ENCODE peak calls at places on chromosomes 11 and 22, in seven cellular contexts. One of them, this sample, is unnamed.

GRCh38 chr11:130979386-130979972 is 63.2 kb upstream of the SNX19 start:
- DNase-seq in cardiac muscle cell: peak
- DNase-seq in PC-3: peak
- DNase-seq in H1: no peak
- DNase-seq in left lung: no peak
- DNase-seq in ovary: no peak
- DNase-seq in GM06990: no peak
- DNase-seq in this sample: no peak

GRCh38 chr11:66950113-66950535 is 8.1 kb downstream of the PC start:
- DNase-seq in GM06990: no peak
- DNase-seq in ovary: no peak
- DNase-seq in cardiac muscle cell: peak
- DNase-seq in PC-3: peak
- DNase-seq in H1: no peak
- DNase-seq in left lung: no peak
- DNase-seq in this sample: peak

GRCh38 chr11:14184548-14184947 is 174.4 kb downstream of the RRAS2 start:
- DNase-seq in H1: no peak
- DNase-seq in GM06990: no peak
- DNase-seq in left lung: no peak
- DNase-seq in cardiac muscle cell: no peak
- DNase-seq in ovary: no peak
- DNase-seq in PC-3: no peak
- DNase-seq in this sample: no peak

GRCh38 chr22:29152381-29153138 is 53.1 kb upstream of the EMID1 start:
- DNase-seq in left lung: peak
- DNase-seq in GM06990: no peak
- DNase-seq in PC-3: no peak
- DNase-seq in H1: no peak
- DNase-seq in ovary: peak
- DNase-seq in cardiac muscle cell: peak
- DNase-seq in this sample: no peak

GRCh38 chr22:32331918-32332725 is 25.5 kb upstream of the RFPL3 start:
- DNase-seq in GM06990: no peak
- DNase-seq in left lung: no peak
- DNase-seq in ovary: no peak
- DNase-seq in H1: peak
- DNase-seq in PC-3: no peak
- DNase-seq in cardiac muscle cell: no peak
- DNase-seq in this sample: no peak

GRCh38 chr11:128594246-128594645 is 6.9 kb upstream of the ETS1 start:
- DNase-seq in GM06990: no peak
- DNase-seq in PC-3: no peak
- DNase-seq in cardiac muscle cell: no peak
- DNase-seq in ovary: no peak
- DNase-seq in H1: no peak
- DNase-seq in left lung: no peak
- DNase-seq in this sample: no peak

GRCh38 chr11:96241351-96241841 is 101.6 kb downstream of the MAML2 start:
- DNase-seq in GM06990: no peak
- DNase-seq in cardiac muscle cell: no peak
- DNase-seq in H1: no peak
- DNase-seq in PC-3: no peak
- DNase-seq in ovary: no peak
- DNase-seq in left lung: no peak
- DNase-seq in this sample: no peak

GRCh38 chr11:66044757-66045156 is 4.2 kb downstream of the GAL3ST3 start:
- DNase-seq in GM06990: no peak
- DNase-seq in ovary: no peak
- DNase-seq in left lung: no peak
- DNase-seq in cardiac muscle cell: no peak
- DNase-seq in H1: no peak
- DNase-seq in PC-3: no peak
- DNase-seq in this sample: no peak

GRCh38 chr11:121070951-121071350 is 30.1 kb upstream of the TECTA start:
- DNase-seq in ovary: no peak
- DNase-seq in PC-3: no peak
- DNase-seq in H1: no peak
- DNase-seq in cardiac muscle cell: no peak
- DNase-seq in GM06990: no peak
- DNase-seq in left lung: no peak
- DNase-seq in this sample: no peak

GRCh38 chr11:48020092-48020755 is 39.9 kb downstream of the PTPRJ start:
- DNase-seq in ovary: no peak
- DNase-seq in H1: no peak
- DNase-seq in GM06990: peak
- DNase-seq in left lung: no peak
- DNase-seq in PC-3: no peak
- DNase-seq in cardiac muscle cell: peak
- DNase-seq in this sample: peak

GRCh38 chr11:124793466-124794278 is 6.5 kb downstream of the MSANTD2 start:
- DNase-seq in left lung: no peak
- DNase-seq in PC-3: peak
- DNase-seq in H1: no peak
- DNase-seq in GM06990: peak
- DNase-seq in ovary: no peak
- DNase-seq in cardiac muscle cell: peak
- DNase-seq in this sample: peak

GRCh38 chr22:35742342-35743100 is 24.8 kb downstream of the APOL5 start:
- DNase-seq in PC-3: peak
- DNase-seq in cardiac muscle cell: peak
- DNase-seq in left lung: no peak
- DNase-seq in ovary: no peak
- DNase-seq in H1: no peak
- DNase-seq in GM06990: no peak
- DNase-seq in this sample: no peak

GRCh38 chr11:14454861-14455632 is 44.6 kb downstream of the COPB1 start:
- DNase-seq in left lung: no peak
- DNase-seq in GM06990: no peak
- DNase-seq in H1: peak
- DNase-seq in PC-3: peak
- DNase-seq in cardiac muscle cell: peak
- DNase-seq in ovary: no peak
- DNase-seq in this sample: peak

GRCh38 chr11:35389897-35390462 is 29.4 kb downstream of the SLC1A2 start:
- DNase-seq in cardiac muscle cell: no peak
- DNase-seq in left lung: no peak
- DNase-seq in H1: no peak
- DNase-seq in ovary: no peak
- DNase-seq in PC-3: peak
- DNase-seq in GM06990: peak
- DNase-seq in this sample: peak

GRCh38 chr11:43736502-43737193 is 56.1 kb downstream of the HSD17B12 start:
- DNase-seq in ovary: no peak
- DNase-seq in H1: no peak
- DNase-seq in cardiac muscle cell: peak
- DNase-seq in PC-3: peak
- DNase-seq in left lung: no peak
- DNase-seq in GM06990: no peak
- DNase-seq in this sample: no peak

GRCh38 chr11:114909866-114910265 is 231.5 kb downstream of the NXPE2 start:
- DNase-seq in ovary: no peak
- DNase-seq in GM06990: no peak
- DNase-seq in PC-3: no peak
- DNase-seq in H1: peak
- DNase-seq in left lung: no peak
- DNase-seq in cardiac muscle cell: no peak
- DNase-seq in this sample: no peak

GRCh38 chr11:73402834-73403185 is 26.6 kb downstream of the RELT start:
- DNase-seq in GM06990: no peak
- DNase-seq in cardiac muscle cell: no peak
- DNase-seq in PC-3: peak
- DNase-seq in ovary: no peak
- DNase-seq in H1: peak
- DNase-seq in left lung: no peak
- DNase-seq in this sample: peak

GRCh38 chr11:132886335-132886734 is 646.0 kb downstream of the OPCML start:
- DNase-seq in cardiac muscle cell: peak
- DNase-seq in left lung: no peak
- DNase-seq in ovary: no peak
- DNase-seq in GM06990: no peak
- DNase-seq in PC-3: no peak
- DNase-seq in H1: no peak
- DNase-seq in this sample: no peak

GRCh38 chr11:110921742-110922200 is 209.5 kb upstream of the ARHGAP20 start:
- DNase-seq in cardiac muscle cell: peak
- DNase-seq in left lung: peak
- DNase-seq in PC-3: no peak
- DNase-seq in GM06990: no peak
- DNase-seq in H1: no peak
- DNase-seq in ovary: peak
- DNase-seq in this sample: no peak

GRCh38 chr11:45652781-45653180 is 12.6 kb downstream of the CHST1 start:
- DNase-seq in H1: peak
- DNase-seq in cardiac muscle cell: peak
- DNase-seq in ovary: no peak
- DNase-seq in left lung: no peak
- DNase-seq in PC-3: peak
- DNase-seq in GM06990: no peak
- DNase-seq in this sample: no peak

GRCh38 chr22:21025266-21025665 is 7.1 kb downstream of the SLC7A4 start:
- DNase-seq in H1: no peak
- DNase-seq in GM06990: no peak
- DNase-seq in PC-3: no peak
- DNase-seq in ovary: no peak
- DNase-seq in cardiac muscle cell: no peak
- DNase-seq in left lung: no peak
- DNase-seq in this sample: peak

GRCh38 chr11:92204731-92205130 is 19.9 kb upstream of the FAT3 start:
- DNase-seq in ovary: no peak
- DNase-seq in cardiac muscle cell: peak
- DNase-seq in GM06990: no peak
- DNase-seq in left lung: no peak
- DNase-seq in PC-3: no peak
- DNase-seq in H1: no peak
- DNase-seq in this sample: no peak

GRCh38 chr22:21082248-21082647 is 36.5 kb downstream of the LRRC74B start:
- DNase-seq in cardiac muscle cell: peak
- DNase-seq in GM06990: no peak
- DNase-seq in PC-3: no peak
- DNase-seq in H1: no peak
- DNase-seq in ovary: no peak
- DNase-seq in left lung: no peak
- DNase-seq in this sample: no peak

GRCh38 chr22:37094239-37094638 is 15.3 kb downstream of the TMPRSS6 start:
- DNase-seq in PC-3: no peak
- DNase-seq in GM06990: no peak
- DNase-seq in left lung: no peak
- DNase-seq in cardiac muscle cell: no peak
- DNase-seq in H1: no peak
- DNase-seq in ovary: no peak
- DNase-seq in this sample: no peak

GRCh38 chr11:122898799-122899198 is 16.2 kb downstream of the JHY start:
- DNase-seq in GM06990: no peak
- DNase-seq in PC-3: no peak
- DNase-seq in left lung: no peak
- DNase-seq in H1: no peak
- DNase-seq in cardiac muscle cell: no peak
- DNase-seq in ovary: no peak
- DNase-seq in this sample: no peak

DNA sequence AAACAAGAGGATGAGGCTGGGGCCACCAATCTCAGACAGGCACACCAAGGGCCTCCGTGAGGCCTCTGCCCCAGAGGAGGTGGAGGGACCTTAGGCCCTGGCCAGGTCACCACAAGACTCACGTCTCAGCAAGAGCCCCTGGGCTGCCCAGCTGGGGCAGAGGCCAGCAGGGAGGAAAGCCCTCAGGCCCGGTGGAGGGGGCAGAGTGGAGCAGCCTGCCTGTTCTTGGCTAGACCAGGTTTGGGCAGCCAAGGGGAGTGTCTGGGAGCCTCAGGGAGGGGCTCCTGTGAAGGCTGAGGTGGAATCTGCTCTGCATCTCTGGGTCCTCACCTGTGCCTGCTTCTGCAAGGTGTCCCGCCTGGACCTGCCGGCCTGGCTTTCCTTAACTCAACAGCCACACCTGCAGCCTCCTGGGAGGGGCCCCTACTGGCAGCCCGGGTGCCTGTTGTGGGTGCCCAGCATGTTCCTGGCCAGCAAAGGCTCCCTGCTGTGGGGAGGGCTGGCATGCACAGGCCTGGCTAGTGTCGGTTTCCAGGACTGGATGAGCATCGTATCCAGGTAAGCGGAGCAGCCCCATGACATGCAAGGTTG is 11.9 kb downstream of the TTLL12 start:
- DNase-seq in ovary: no peak
- DNase-seq in H1: no peak
- DNase-seq in PC-3: no peak
- DNase-seq in GM06990: no peak
- DNase-seq in left lung: no peak
- DNase-seq in cardiac muscle cell: no peak
- DNase-seq in this sample: no peak
- TF ChIP-seq CTCF in ovary: no peak
- TF ChIP-seq CTCF in H1: no peak
- TF ChIP-seq CTCF in PC-3: no peak
- TF ChIP-seq CTCF in GM06990: no peak
- TF ChIP-seq CTCF in left lung: no peak
- TF ChIP-seq CTCF in cardiac muscle cell: no peak
- TF ChIP-seq CTCF in this sample: no peak

GRCh38 chr11:69353696-69354544 is 60.0 kb downstream of the MYEOV start:
- DNase-seq in cardiac muscle cell: no peak
- DNase-seq in ovary: no peak
- DNase-seq in left lung: no peak
- DNase-seq in H1: peak
- DNase-seq in PC-3: no peak
- DNase-seq in GM06990: no peak
- DNase-seq in this sample: peak
- TF ChIP-seq CTCF in cardiac muscle cell: no peak
- TF ChIP-seq CTCF in ovary: no peak
- TF ChIP-seq CTCF in left lung: no peak
- TF ChIP-seq CTCF in H1: no peak
- TF ChIP-seq CTCF in PC-3: no peak
- TF ChIP-seq CTCF in GM06990: no peak
- TF ChIP-seq CTCF in this sample: no peak

GRCh38 chr11:94501522-94501921 is 7.7 kb downstream of the ANKRD49 start:
- DNase-seq in H1: no peak
- DNase-seq in cardiac muscle cell: no peak
- DNase-seq in GM06990: no peak
- DNase-seq in ovary: no peak
- DNase-seq in PC-3: peak
- DNase-seq in left lung: no peak
- DNase-seq in this sample: no peak
- TF ChIP-seq CTCF in H1: no peak
- TF ChIP-seq CTCF in cardiac muscle cell: no peak
- TF ChIP-seq CTCF in GM06990: peak
- TF ChIP-seq CTCF in ovary: no peak
- TF ChIP-seq CTCF in PC-3: no peak
- TF ChIP-seq CTCF in left lung: no peak
- TF ChIP-seq CTCF in this sample: no peak

GRCh38 chr11:30131535-30131934 is 99.3 kb upstream of the FSHB start:
- DNase-seq in GM06990: no peak
- DNase-seq in ovary: no peak
- DNase-seq in cardiac muscle cell: no peak
- DNase-seq in PC-3: no peak
- DNase-seq in left lung: no peak
- DNase-seq in H1: no peak
- DNase-seq in this sample: no peak
- TF ChIP-seq CTCF in GM06990: peak
- TF ChIP-seq CTCF in ovary: no peak
- TF ChIP-seq CTCF in cardiac muscle cell: no peak
- TF ChIP-seq CTCF in PC-3: no peak
- TF ChIP-seq CTCF in left lung: no peak
- TF ChIP-seq CTCF in H1: no peak
- TF ChIP-seq CTCF in this sample: no peak